ENCODE peak calls at places on chromosomes 1 and 21, in ten cellular contexts. One of them, this sample, is unnamed.

GRCh38 chr1:77590653-77591052 is 91.8 kb downstream of the ZZZ3 start:
- DNase-seq in stimulated activated CD4-positive, alpha-beta T cell treated with anti-CD3 and anti-CD28 coated beads, Interleukin-15, amount 100 ng/mL, for 24 hours: no peak
- DNase-seq in AG08396: no peak
- DNase-seq in BJ: no peak
- DNase-seq in NCI-H2081: no peak
- DNase-seq in NCI-H446 treated with DMSO at 0.1 percent for 48 hours: no peak
- DNase-seq in activated CD4-positive, alpha-beta T cell treated with anti-CD3 and anti-CD28 coated beads for 48 hours: no peak
- DNase-seq in hypothalamus: no peak
- DNase-seq in frontal cortex: no peak
- DNase-seq in colonic mucosa: no peak
- DNase-seq in this sample: no peak

GRCh38 chr21:45318556-45319341 is 31.1 kb upstream of the POFUT2 start:
- DNase-seq in stimulated activated CD4-positive, alpha-beta T cell treated with anti-CD3 and anti-CD28 coated beads, Interleukin-15, amount 100 ng/mL, for 24 hours: no peak
- DNase-seq in AG08396: no peak
- DNase-seq in BJ: no peak
- DNase-seq in NCI-H2081: no peak
- DNase-seq in NCI-H446 treated with DMSO at 0.1 percent for 48 hours: no peak
- DNase-seq in activated CD4-positive, alpha-beta T cell treated with anti-CD3 and anti-CD28 coated beads for 48 hours: no peak
- DNase-seq in hypothalamus: no peak
- DNase-seq in frontal cortex: no peak
- DNase-seq in colonic mucosa: no peak
- DNase-seq in this sample: no peak

GRCh38 chr1:230280906-230281413 is 145.2 kb downstream of the PGBD5 start:
- DNase-seq in stimulated activated CD4-positive, alpha-beta T cell treated with anti-CD3 and anti-CD28 coated beads, Interleukin-15, amount 100 ng/mL, for 24 hours: no peak
- DNase-seq in AG08396: no peak
- DNase-seq in BJ: no peak
- DNase-seq in NCI-H2081: no peak
- DNase-seq in NCI-H446 treated with DMSO at 0.1 percent for 48 hours: no peak
- DNase-seq in activated CD4-positive, alpha-beta T cell treated with anti-CD3 and anti-CD28 coated beads for 48 hours: no peak
- DNase-seq in hypothalamus: no peak
- DNase-seq in frontal cortex: no peak
- DNase-seq in colonic mucosa: no peak
- DNase-seq in this sample: no peak

GRCh38 chr21:46562964-46563607 is 41.8 kb downstream of the S100B start:
- DNase-seq in stimulated activated CD4-positive, alpha-beta T cell treated with anti-CD3 and anti-CD28 coated beads, Interleukin-15, amount 100 ng/mL, for 24 hours: no peak
- DNase-seq in AG08396: no peak
- DNase-seq in BJ: no peak
- DNase-seq in NCI-H2081: no peak
- DNase-seq in NCI-H446 treated with DMSO at 0.1 percent for 48 hours: no peak
- DNase-seq in activated CD4-positive, alpha-beta T cell treated with anti-CD3 and anti-CD28 coated beads for 48 hours: no peak
- DNase-seq in hypothalamus: no peak
- DNase-seq in frontal cortex: no peak
- DNase-seq in colonic mucosa: no peak
- DNase-seq in this sample: no peak

GRCh38 chr1:119007672-119008482 is 19.7 kb upstream of the TBX15 start:
- DNase-seq in stimulated activated CD4-positive, alpha-beta T cell treated with anti-CD3 and anti-CD28 coated beads, Interleukin-15, amount 100 ng/mL, for 24 hours: peak; percentile 9
- DNase-seq in AG08396: peak; percentile 21
- DNase-seq in BJ: no peak
- DNase-seq in NCI-H2081: no peak
- DNase-seq in NCI-H446 treated with DMSO at 0.1 percent for 48 hours: no peak
- DNase-seq in activated CD4-positive, alpha-beta T cell treated with anti-CD3 and anti-CD28 coated beads for 48 hours: no peak
- DNase-seq in hypothalamus: no peak
- DNase-seq in frontal cortex: no peak
- DNase-seq in colonic mucosa: no peak
- DNase-seq in this sample: no peak

GRCh38 chr21:37793660-37794059 is 122.6 kb downstream of the KCNJ6 start:
- DNase-seq in stimulated activated CD4-positive, alpha-beta T cell treated with anti-CD3 and anti-CD28 coated beads, Interleukin-15, amount 100 ng/mL, for 24 hours: no peak
- DNase-seq in AG08396: no peak
- DNase-seq in BJ: no peak
- DNase-seq in NCI-H2081: no peak
- DNase-seq in NCI-H446 treated with DMSO at 0.1 percent for 48 hours: no peak
- DNase-seq in activated CD4-positive, alpha-beta T cell treated with anti-CD3 and anti-CD28 coated beads for 48 hours: no peak
- DNase-seq in hypothalamus: no peak
- DNase-seq in frontal cortex: no peak
- DNase-seq in colonic mucosa: no peak
- DNase-seq in this sample: no peak

GRCh38 chr21:18204931-18205330 is 39.7 kb upstream of the CHODL start:
- DNase-seq in stimulated activated CD4-positive, alpha-beta T cell treated with anti-CD3 and anti-CD28 coated beads, Interleukin-15, amount 100 ng/mL, for 24 hours: no peak
- DNase-seq in AG08396: no peak
- DNase-seq in BJ: no peak
- DNase-seq in NCI-H2081: no peak
- DNase-seq in NCI-H446 treated with DMSO at 0.1 percent for 48 hours: no peak
- DNase-seq in activated CD4-positive, alpha-beta T cell treated with anti-CD3 and anti-CD28 coated beads for 48 hours: no peak
- DNase-seq in hypothalamus: no peak
- DNase-seq in frontal cortex: no peak
- DNase-seq in colonic mucosa: no peak
- DNase-seq in this sample: no peak

GRCh38 chr21:34935868-34936267 is 113.2 kb downstream of the RUNX1 start:
- DNase-seq in stimulated activated CD4-positive, alpha-beta T cell treated with anti-CD3 and anti-CD28 coated beads, Interleukin-15, amount 100 ng/mL, for 24 hours: no peak
- DNase-seq in AG08396: no peak
- DNase-seq in BJ: no peak
- DNase-seq in NCI-H2081: no peak
- DNase-seq in NCI-H446 treated with DMSO at 0.1 percent for 48 hours: no peak
- DNase-seq in activated CD4-positive, alpha-beta T cell treated with anti-CD3 and anti-CD28 coated beads for 48 hours: no peak
- DNase-seq in hypothalamus: no peak
- DNase-seq in frontal cortex: no peak
- DNase-seq in colonic mucosa: no peak
- DNase-seq in this sample: peak; percentile 58

GRCh38 chr1:64903593-64903992 is 62.8 kb downstream of the JAK1 start:
- DNase-seq in stimulated activated CD4-positive, alpha-beta T cell treated with anti-CD3 and anti-CD28 coated beads, Interleukin-15, amount 100 ng/mL, for 24 hours: no peak
- DNase-seq in AG08396: no peak
- DNase-seq in BJ: no peak
- DNase-seq in NCI-H2081: no peak
- DNase-seq in NCI-H446 treated with DMSO at 0.1 percent for 48 hours: no peak
- DNase-seq in activated CD4-positive, alpha-beta T cell treated with anti-CD3 and anti-CD28 coated beads for 48 hours: no peak
- DNase-seq in hypothalamus: no peak
- DNase-seq in frontal cortex: no peak
- DNase-seq in colonic mucosa: no peak
- DNase-seq in this sample: no peak

This sample was measured in activated naive CD4-positive, alpha-beta T cell treated with anti-CD3 and anti-CD28 coated beads for 36 hours.